ENCODE peak calls at places on chromosomes 7 and 10, in eight cellular contexts. One of them, this sample, is unnamed. For H3K9me3, the result is how much of the 10 kb centered on the place peaks cover.

GRCh38 chr10:4849555-4850242 is 23.7 kb downstream of the AKR1E2 start:
- DNase-seq in GM12878: peak
- DNase-seq in suprapubic skin: peak
- DNase-seq in A549: peak
- DNase-seq in transverse colon: peak
- DNase-seq in K562: peak
- DNase-seq in tibial nerve: peak
- DNase-seq in esophagus muscularis mucosa: peak
- DNase-seq in this sample: peak

GRCh38 chr10:119250641-119251314 is 43.4 kb downstream of the GRK5 start:
- DNase-seq in GM12878: no peak
- DNase-seq in suprapubic skin: no peak
- DNase-seq in A549: no peak
- DNase-seq in transverse colon: no peak
- DNase-seq in K562: peak
- DNase-seq in esophagus muscularis mucosa: no peak
- DNase-seq in tibial nerve: no peak
- DNase-seq in this sample: no peak

GRCh38 chr7:18387191-18387720 is 108.3 kb upstream of the HDAC9 start:
- DNase-seq in GM12878: no peak
- DNase-seq in transverse colon: no peak
- DNase-seq in tibial nerve: no peak
- DNase-seq in suprapubic skin: no peak
- DNase-seq in esophagus muscularis mucosa: no peak
- DNase-seq in A549: no peak
- DNase-seq in K562: no peak
- DNase-seq in this sample: no peak

GRCh38 chr7:93987297-93987696 is 16.9 kb downstream of the BET1 start:
- DNase-seq in suprapubic skin: no peak
- DNase-seq in esophagus muscularis mucosa: no peak
- DNase-seq in A549: no peak
- DNase-seq in GM12878: no peak
- DNase-seq in K562: no peak
- DNase-seq in transverse colon: no peak
- DNase-seq in tibial nerve: no peak
- DNase-seq in this sample: no peak

GRCh38 chr7:47847207-47847606 is 101.1 kb downstream of the PKD1L1 start:
- DNase-seq in K562: no peak
- DNase-seq in transverse colon: no peak
- DNase-seq in tibial nerve: no peak
- DNase-seq in A549: no peak
- DNase-seq in suprapubic skin: no peak
- DNase-seq in GM12878: no peak
- DNase-seq in esophagus muscularis mucosa: no peak
- DNase-seq in this sample: no peak

GRCh38 chr7:91945476-91945875 is 4.8 kb downstream of the AKAP9 start:
- DNase-seq in transverse colon: no peak
- DNase-seq in suprapubic skin: no peak
- DNase-seq in GM12878: no peak
- DNase-seq in esophagus muscularis mucosa: no peak
- DNase-seq in tibial nerve: no peak
- DNase-seq in A549: peak
- DNase-seq in K562: no peak
- DNase-seq in this sample: no peak

GRCh38 chr10:52631648-52632047 is 140.9 kb downstream of the MBL2 start:
- DNase-seq in transverse colon: no peak
- DNase-seq in esophagus muscularis mucosa: no peak
- DNase-seq in suprapubic skin: no peak
- DNase-seq in tibial nerve: no peak
- DNase-seq in GM12878: no peak
- DNase-seq in A549: no peak
- DNase-seq in K562: no peak
- DNase-seq in this sample: no peak

GRCh38 chr7:135728136-135728669 is at the start of gene SLC13A4:
- DNase-seq in transverse colon: no peak
- DNase-seq in GM12878: no peak
- DNase-seq in K562: peak
- DNase-seq in esophagus muscularis mucosa: no peak
- DNase-seq in A549: no peak
- DNase-seq in tibial nerve: no peak
- DNase-seq in suprapubic skin: no peak
- DNase-seq in this sample: no peak

GRCh38 chr10:61052469-61053205 is 108.7 kb upstream of the RHOBTB1 start:
- DNase-seq in K562: no peak
- DNase-seq in suprapubic skin: no peak
- DNase-seq in transverse colon: no peak
- DNase-seq in tibial nerve: no peak
- DNase-seq in esophagus muscularis mucosa: no peak
- DNase-seq in A549: no peak
- DNase-seq in GM12878: no peak
- DNase-seq in this sample: no peak

GRCh38 chr7:129433823-129434171 is 435 bp upstream of the STRIP2 start:
- DNase-seq in transverse colon: no peak
- DNase-seq in K562: no peak
- DNase-seq in A549: peak
- DNase-seq in GM12878: no peak
- DNase-seq in tibial nerve: no peak
- DNase-seq in esophagus muscularis mucosa: no peak
- DNase-seq in suprapubic skin: no peak
- DNase-seq in this sample: no peak

GRCh38 chr7:47361746-47362215 is 220.1 kb downstream of the TNS3 start:
- DNase-seq in transverse colon: peak
- DNase-seq in GM12878: peak
- DNase-seq in esophagus muscularis mucosa: no peak
- DNase-seq in tibial nerve: no peak
- DNase-seq in K562: no peak
- DNase-seq in suprapubic skin: no peak
- DNase-seq in A549: no peak
- DNase-seq in this sample: peak

GRCh38 chr7:55129409-55130078 is 110.7 kb downstream of the EGFR start:
- DNase-seq in K562: no peak
- DNase-seq in esophagus muscularis mucosa: no peak
- DNase-seq in A549: peak
- DNase-seq in tibial nerve: no peak
- DNase-seq in GM12878: no peak
- DNase-seq in transverse colon: peak
- DNase-seq in suprapubic skin: peak
- DNase-seq in this sample: no peak

GRCh38 chr7:50723888-50724287 is 58.8 kb downstream of the GRB10 start:
- DNase-seq in K562: no peak
- DNase-seq in GM12878: no peak
- DNase-seq in transverse colon: no peak
- DNase-seq in A549: no peak
- DNase-seq in esophagus muscularis mucosa: no peak
- DNase-seq in tibial nerve: no peak
- DNase-seq in suprapubic skin: no peak
- DNase-seq in this sample: no peak

GRCh38 chr7:17485905-17486304 is 187.5 kb downstream of the AHR start:
- DNase-seq in esophagus muscularis mucosa: no peak
- DNase-seq in suprapubic skin: no peak
- DNase-seq in tibial nerve: no peak
- DNase-seq in transverse colon: no peak
- DNase-seq in GM12878: no peak
- DNase-seq in K562: no peak
- DNase-seq in A549: no peak
- DNase-seq in this sample: no peak

GRCh38 chr7:5222861-5223411 is 32.9 kb downstream of the WIPI2 start:
- DNase-seq in GM12878: no peak
- DNase-seq in K562: no peak
- DNase-seq in A549: no peak
- DNase-seq in esophagus muscularis mucosa: no peak
- DNase-seq in suprapubic skin: no peak
- DNase-seq in tibial nerve: no peak
- DNase-seq in transverse colon: no peak
- DNase-seq in this sample: peak

GRCh38 chr10:131667047-131667446 is 233.8 kb upstream of the PPP2R2D start:
- DNase-seq in suprapubic skin: peak
- DNase-seq in transverse colon: no peak
- DNase-seq in esophagus muscularis mucosa: no peak
- DNase-seq in K562: no peak
- DNase-seq in tibial nerve: no peak
- DNase-seq in GM12878: no peak
- DNase-seq in A549: no peak
- DNase-seq in this sample: no peak

GRCh38 chr10:125768217-125768616 is 7.4 kb downstream of the MMP21 start:
- DNase-seq in transverse colon: no peak
- DNase-seq in suprapubic skin: no peak
- DNase-seq in A549: peak
- DNase-seq in GM12878: no peak
- DNase-seq in K562: peak
- DNase-seq in tibial nerve: no peak
- DNase-seq in esophagus muscularis mucosa: no peak
- DNase-seq in this sample: no peak

GRCh38 chr10:14602807-14603538 is 171.7 kb downstream of the FAM107B start:
- DNase-seq in A549: no peak
- DNase-seq in tibial nerve: no peak
- DNase-seq in esophagus muscularis mucosa: no peak
- DNase-seq in suprapubic skin: no peak
- DNase-seq in GM12878: no peak
- DNase-seq in transverse colon: no peak
- DNase-seq in K562: no peak
- DNase-seq in this sample: no peak

GRCh38 chr7:95319570-95319969 is 4.8 kb downstream of the PON1 start:
- DNase-seq in A549: no peak
- DNase-seq in GM12878: no peak
- DNase-seq in transverse colon: no peak
- DNase-seq in tibial nerve: no peak
- DNase-seq in K562: no peak
- DNase-seq in esophagus muscularis mucosa: peak
- DNase-seq in suprapubic skin: no peak
- DNase-seq in this sample: no peak

GRCh38 chr7:107118109-107118900 is 50.5 kb upstream of the HBP1 start:
- DNase-seq in tibial nerve: no peak
- DNase-seq in esophagus muscularis mucosa: no peak
- DNase-seq in A549: no peak
- DNase-seq in K562: no peak
- DNase-seq in transverse colon: no peak
- DNase-seq in suprapubic skin: no peak
- DNase-seq in GM12878: no peak
- DNase-seq in this sample: no peak

GRCh38 chr10:34906021-34906965 is 91.2 kb upstream of the PARD3 start:
- DNase-seq in K562: no peak
- DNase-seq in esophagus muscularis mucosa: no peak
- DNase-seq in A549: no peak
- DNase-seq in suprapubic skin: no peak
- DNase-seq in GM12878: no peak
- DNase-seq in tibial nerve: peak
- DNase-seq in transverse colon: no peak
- DNase-seq in this sample: no peak

GRCh38 chr10:46518028-46518725 is 38.3 kb downstream of the GPRIN2 start:
- DNase-seq in K562: no peak
- DNase-seq in esophagus muscularis mucosa: no peak
- DNase-seq in transverse colon: peak
- DNase-seq in GM12878: no peak
- DNase-seq in tibial nerve: no peak
- DNase-seq in A549: no peak
- DNase-seq in suprapubic skin: peak
- DNase-seq in this sample: peak

GRCh38 chr10:35470535-35470934 is 134.2 kb downstream of the CCNY start:
- DNase-seq in suprapubic skin: no peak
- DNase-seq in esophagus muscularis mucosa: no peak
- DNase-seq in tibial nerve: no peak
- DNase-seq in GM12878: no peak
- DNase-seq in transverse colon: no peak
- DNase-seq in K562: no peak
- DNase-seq in A549: no peak
- DNase-seq in this sample: no peak

GRCh38 chr7:137343483-137343841 is at the start of gene PTN:
- DNase-seq in transverse colon: peak
- DNase-seq in suprapubic skin: no peak
- DNase-seq in esophagus muscularis mucosa: no peak
- DNase-seq in GM12878: no peak
- DNase-seq in A549: no peak
- DNase-seq in K562: no peak
- DNase-seq in tibial nerve: no peak
- DNase-seq in this sample: no peak

GRCh38 chr10:30127120-30127541 is 67.7 kb upstream of the JCAD start:
- DNase-seq in transverse colon: no peak
- DNase-seq in esophagus muscularis mucosa: no peak
- DNase-seq in tibial nerve: no peak
- DNase-seq in suprapubic skin: no peak
- DNase-seq in K562: no peak
- DNase-seq in A549: no peak
- DNase-seq in GM12878: no peak
- DNase-seq in this sample: no peak
- TF ChIP-seq EP300 in transverse colon: no peak
- TF ChIP-seq EP300 in esophagus muscularis mucosa: no peak
- TF ChIP-seq EP300 in tibial nerve: peak
- TF ChIP-seq EP300 in suprapubic skin: no peak
- TF ChIP-seq EP300 in K562: no peak
- TF ChIP-seq EP300 in A549: no peak
- TF ChIP-seq EP300 in GM12878: no peak
- TF ChIP-seq EP300 in this sample: no peak

GRCh38 chr7:74622228-74622749 is 35.2 kb upstream of the GTF2I start:
- DNase-seq in K562: no peak
- DNase-seq in tibial nerve: no peak
- DNase-seq in esophagus muscularis mucosa: no peak
- DNase-seq in A549: no peak
- DNase-seq in suprapubic skin: no peak
- DNase-seq in GM12878: no peak
- DNase-seq in transverse colon: no peak
- DNase-seq in this sample: no peak
- H3K9me3 ChIP-seq in K562: under half
- H3K9me3 ChIP-seq in tibial nerve: under half
- H3K9me3 ChIP-seq in esophagus muscularis mucosa: under half
- H3K9me3 ChIP-seq in A549: under half
- H3K9me3 ChIP-seq in suprapubic skin: under half
- H3K9me3 ChIP-seq in GM12878: under half
- H3K9me3 ChIP-seq in transverse colon: under half
- H3K9me3 ChIP-seq in this sample: under half

DNA sequence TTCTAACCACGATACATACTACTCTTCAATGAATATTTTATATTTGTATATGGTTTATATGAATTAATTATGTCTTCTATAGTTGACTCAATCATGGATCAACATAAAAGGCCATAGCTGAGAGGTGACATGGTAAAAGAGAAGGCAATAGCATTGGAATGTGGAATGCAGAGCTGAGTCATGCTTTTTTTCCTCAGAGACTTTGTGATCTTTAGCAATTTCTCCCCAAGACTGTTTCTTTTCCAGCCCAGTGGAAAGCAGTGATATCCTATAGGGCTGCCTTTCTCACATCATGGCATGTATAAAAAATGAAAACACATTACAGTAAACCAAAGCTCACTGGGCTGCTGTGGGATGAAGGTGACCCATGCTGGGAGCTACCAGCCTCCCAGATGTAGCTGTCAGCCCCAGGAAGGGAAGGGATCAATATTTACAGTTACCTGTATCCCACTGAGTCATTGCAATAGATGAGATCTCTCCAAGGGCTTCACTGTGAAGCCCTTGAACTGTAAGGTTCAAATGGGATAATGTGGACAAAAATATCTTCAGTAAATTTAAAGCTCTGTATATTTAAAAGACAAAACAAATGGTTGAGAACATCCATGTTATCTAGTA is 30.2 kb downstream of the SLC39A12 start:
- DNase-seq in tibial nerve: no peak
- DNase-seq in K562: no peak
- DNase-seq in transverse colon: no peak
- DNase-seq in esophagus muscularis mucosa: no peak
- DNase-seq in suprapubic skin: no peak
- DNase-seq in GM12878: no peak
- DNase-seq in A549: no peak
- DNase-seq in this sample: no peak
- TF ChIP-seq EP300 in tibial nerve: no peak
- TF ChIP-seq EP300 in K562: no peak
- TF ChIP-seq EP300 in transverse colon: no peak
- TF ChIP-seq EP300 in esophagus muscularis mucosa: no peak
- TF ChIP-seq EP300 in suprapubic skin: no peak
- TF ChIP-seq EP300 in GM12878: no peak
- TF ChIP-seq EP300 in A549: no peak
- TF ChIP-seq EP300 in this sample: no peak

GRCh38 chr10:105269689-105270088 is 628.6 kb downstream of the SORCS3 start:
- DNase-seq in suprapubic skin: no peak
- DNase-seq in esophagus muscularis mucosa: peak
- DNase-seq in transverse colon: no peak
- DNase-seq in tibial nerve: no peak
- DNase-seq in K562: no peak
- DNase-seq in GM12878: no peak
- DNase-seq in A549: no peak
- DNase-seq in this sample: no peak
- H3K9me3 ChIP-seq in suprapubic skin: under half
- H3K9me3 ChIP-seq in esophagus muscularis mucosa: under half
- H3K9me3 ChIP-seq in transverse colon: under half
- H3K9me3 ChIP-seq in tibial nerve: under half
- H3K9me3 ChIP-seq in K562: under half
- H3K9me3 ChIP-seq in GM12878: under half
- H3K9me3 ChIP-seq in A549: under half
- H3K9me3 ChIP-seq in this sample: under half

This sample was measured in stomach.